ENCODE peak calls at places on chromosome 21, in eight cellular contexts. L, S, V, Y, Z, H, U and N are unnamed samples.

GRCh38 chr21:16420086-16420724 is 690.4 kb downstream of the USP25 start:
- DNase-seq in V (peak), Z (no peak), H (no peak), L (no peak), Y (peak), S (no peak), U (no peak), N (no peak)

GRCh38 chr21:33035147-33035546 is 9.4 kb downstream of the OLIG2 start:
- DNase-seq in U (no peak), Z (no peak), S (no peak), V (no peak), L (no peak), H (no peak), Y (no peak), N (no peak)

GRCh38 chr21:37342046-37342632 is 24.4 kb upstream of the DYRK1A start:
- DNase-seq in Y (no peak), V (no peak), Z (no peak), L (no peak), S (no peak), U (no peak), H (no peak), N (no peak)

GRCh38 chr21:32666258-32666657 is 54.1 kb upstream of the CFAP298 start:
- DNase-seq in H (no peak), U (no peak), S (no peak), V (no peak), L (no peak), Y (no peak), Z (peak), N (no peak)

GRCh38 chr21:31911138-31911907 is 38.5 kb downstream of the HUNK start:
- DNase-seq in V (no peak), S (no peak), U (no peak), Z (peak), H (no peak), L (no peak), Y (no peak), N (no peak)

GRCh38 chr21:22351076-22351475 is 1352.9 kb downstream of the NCAM2 start:
- DNase-seq in H (no peak), Z (no peak), L (no peak), V (no peak), S (no peak), U (no peak), Y (no peak), N (no peak)

GRCh38 chr21:31735518-31735992 is 3.6 kb upstream of the SCAF4 start:
- DNase-seq in Z (no peak), Y (no peak), L (no peak), H (no peak), S (no peak), U (no peak), V (no peak), N (no peak)

GRCh38 chr21:46150073-46150472 is 5.3 kb downstream of the FTCD start:
- DNase-seq in V (no peak), H (no peak), L (no peak), S (no peak), Y (no peak), Z (no peak), U (no peak), N (no peak)

GRCh38 chr21:27802816-27803475 is 836.1 kb upstream of the ADAMTS5 start:
- DNase-seq in Y (no peak), V (peak), L (no peak), H (peak), S (no peak), U (no peak), Z (peak), N (peak)

GRCh38 chr21:31732891-31733520 is 1.1 kb upstream of the SCAF4 start:
- DNase-seq in Z (peak), U (no peak), S (peak), H (no peak), Y (no peak), L (peak), V (no peak), N (peak)

GRCh38 chr21:20603236-20603635 is 395.0 kb upstream of the NCAM2 start:
- DNase-seq in U (no peak), L (no peak), S (no peak), H (no peak), Y (no peak), V (no peak), Z (no peak), N (no peak)

GRCh38 chr21:32463367-32463766 is 50.9 kb downstream of the EVA1C start:
- DNase-seq in H (no peak), L (no peak), U (no peak), S (peak), Y (no peak), Z (no peak), V (peak), N (no peak)

GRCh38 chr21:34132905-34133304 is 59.5 kb downstream of the MRPS6 start:
- DNase-seq in U (no peak), Z (no peak), S (no peak), H (no peak), Y (no peak), V (no peak), L (no peak), N (peak)

GRCh38 chr21:31909153-31909771 is 36.4 kb downstream of the HUNK start:
- DNase-seq in H (no peak), S (no peak), Y (no peak), U (no peak), V (no peak), L (no peak), Z (peak), N (no peak)

GRCh38 chr21:21740207-21740606 is 742.0 kb downstream of the NCAM2 start:
- DNase-seq in U (no peak), Z (no peak), V (no peak), S (no peak), L (no peak), Y (no peak), H (no peak), N (no peak)

GRCh38 chr21:27277122-27277521 is 310.2 kb upstream of the ADAMTS5 start:
- DNase-seq in H (no peak), Z (no peak), U (no peak), V (peak), Y (no peak), L (no peak), S (no peak), N (no peak)

GRCh38 chr21:23812485-23812884 is 1794.8 kb downstream of the MRPL39 start:
- DNase-seq in U (no peak), S (no peak), V (no peak), L (no peak), H (no peak), Y (no peak), Z (no peak), N (no peak)

GRCh38 chr21:15659768-15660423 is 69.9 kb upstream of the USP25 start:
- DNase-seq in Z (no peak), H (no peak), L (no peak), V (no peak), S (peak), Y (no peak), U (no peak), N (no peak)

GRCh38 chr21:31374430-31374829 is 30.4 kb upstream of the TIAM1 start:
- DNase-seq in U (no peak), S (no peak), Z (peak), Y (no peak), H (no peak), L (no peak), V (no peak), N (no peak)

GRCh38 chr21:37366488-37367300 is at the start of gene DYRK1A:
- DNase-seq in S (peak), U (peak), Z (peak), H (peak), V (peak), Y (peak), L (peak), N (peak)

GRCh38 chr21:17461014-17461413 is 51.8 kb upstream of the CXADR start:
- DNase-seq in H (no peak), V (peak), Y (no peak), L (no peak), U (no peak), S (peak), Z (no peak), N (no peak)

GRCh38 chr21:15437873-15438272 is 291.9 kb upstream of the USP25 start:
- DNase-seq in H (no peak), S (no peak), Z (no peak), Y (no peak), L (no peak), U (no peak), V (peak), N (peak)

GRCh38 chr21:16193758-16194606 is 464.2 kb downstream of the USP25 start:
- DNase-seq in Z (peak), U (no peak), V (peak), H (peak), L (no peak), S (peak), Y (peak), N (no peak)

GRCh38 chr21:33199516-33200217 is 30.1 kb upstream of the IFNAR2 start:
- DNase-seq in S (peak), Y (peak), L (peak), Z (peak), H (no peak), V (peak), U (peak), N (peak)

GRCh38 chr21:44272231-44272858 is 10.6 kb upstream of the DNMT3L start:
- DNase-seq in Y (no peak), Z (no peak), V (no peak), L (no peak), H (no peak), S (no peak), U (no peak), N (no peak)
- H3K27ac ChIP-seq in Y (no peak), Z (no peak), V (no peak), L (no peak), H (no peak), S (no peak), U (no peak), N (no peak)

GRCh38 chr21:39952265-39952664 is 85.0 kb downstream of the PCP4 start:
- DNase-seq in V (no peak), H (no peak), U (no peak), Z (no peak), Y (no peak), L (no peak), S (no peak), N (no peak)

GRCh38 chr21:39951183-39952101 is 84.2 kb downstream of the PCP4 start:
- DNase-seq in Z (peak), Y (no peak), H (no peak), S (no peak), U (no peak), V (no peak), L (no peak), N (no peak)

GRCh38 chr21:39955326-39955725 is 88.1 kb downstream of the PCP4 start:
- DNase-seq in S (no peak), V (no peak), H (no peak), Z (no peak), Y (no peak), U (no peak), L (no peak), N (no peak)

GRCh38 chr21:39956586-39956985 is 89.3 kb downstream of the PCP4 start:
- DNase-seq in H (no peak), Z (no peak), Y (no peak), S (no peak), U (no peak), V (no peak), L (no peak), N (no peak)

GRCh38 chr21:39954570-39954969 is 87.3 kb downstream of the PCP4 start:
- DNase-seq in S (no peak), L (no peak), Z (no peak), H (no peak), V (no peak), Y (no peak), U (no peak), N (no peak)
- H3K27ac ChIP-seq in S (no peak), L (no peak), Z (no peak), H (no peak), V (no peak), Y (no peak), U (no peak), N (no peak)

GRCh38 chr21:38997756-38998155 is 185.5 kb downstream of the PSMG1 start:
- DNase-seq in L (no peak), S (no peak), Z (no peak), V (no peak), U (no peak), H (no peak), Y (no peak), N (no peak)

GRCh38 chr21:39001341-39001740 is 181.9 kb downstream of the PSMG1 start:
- DNase-seq in Z (no peak), S (no peak), V (no peak), Y (no peak), U (no peak), H (no peak), L (no peak), N (no peak)

GRCh38 chr21:38997051-38997450 is 186.2 kb downstream of the PSMG1 start:
- DNase-seq in H (no peak), U (no peak), S (no peak), L (no peak), Y (no peak), V (no peak), Z (no peak), N (no peak)

GRCh38 chr21:38999148-38999547 is 184.1 kb downstream of the PSMG1 start:
- DNase-seq in U (no peak), H (no peak), Z (no peak), L (no peak), S (no peak), V (no peak), Y (no peak), N (no peak)

GRCh38 chr21:39000496-39000895 is 182.8 kb downstream of the PSMG1 start:
- DNase-seq in H (no peak), V (no peak), U (no peak), Y (no peak), Z (no peak), L (no peak), S (no peak), N (no peak)
- H3K27ac ChIP-seq in H (no peak), V (no peak), U (no peak), Y (peak), Z (no peak), L (no peak), S (no peak), N (no peak)

GRCh38 chr21:43289442-43289841 is 120.6 kb downstream of the CRYAA start:
- DNase-seq in Z (no peak), U (no peak), H (no peak), Y (peak), V (no peak), L (no peak), S (no peak), N (no peak)

GRCh38 chr21:43286196-43286595 is 117.4 kb downstream of the CRYAA start:
- DNase-seq in V (no peak), U (no peak), Y (no peak), S (no peak), Z (no peak), H (no peak), L (no peak), N (no peak)

GRCh38 chr21:43287974-43288755 is 119.4 kb downstream of the CRYAA start:
- DNase-seq in U (no peak), Y (no peak), L (no peak), Z (no peak), S (no peak), H (no peak), V (no peak), N (no peak)

GRCh38 chr21:43289966-43290365 is 121.2 kb downstream of the CRYAA start:
- DNase-seq in V (no peak), Z (no peak), Y (peak), S (no peak), U (no peak), L (no peak), H (no peak), N (no peak)

GRCh38 chr21:43287111-43287973 is 118.5 kb downstream of the CRYAA start:
- DNase-seq in H (no peak), L (no peak), U (no peak), Y (peak), V (no peak), Z (no peak), S (no peak), N (no peak)
- H3K27ac ChIP-seq in H (no peak), L (no peak), U (no peak), Y (no peak), V (no peak), Z (no peak), S (peak), N (no peak)

DNA sequence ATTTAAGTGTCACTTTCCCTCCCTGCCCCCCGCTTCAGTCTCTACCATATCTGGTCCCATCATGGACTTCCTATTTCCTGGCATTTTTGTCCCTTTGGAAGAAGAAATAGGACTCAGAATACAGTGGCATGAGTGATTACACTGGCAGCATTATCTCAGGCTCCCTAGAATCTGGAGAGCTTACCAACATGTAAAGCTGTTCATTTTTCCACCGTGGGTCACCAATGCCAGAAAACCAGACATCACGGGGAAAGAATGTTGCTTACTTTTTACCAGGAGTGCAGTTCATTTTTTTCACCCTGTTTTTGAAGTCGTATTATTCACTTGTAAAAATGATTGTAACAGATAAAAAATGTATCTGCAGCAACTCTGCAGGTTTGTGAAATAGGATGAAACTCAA is 44.8 kb downstream of the BACH1 start:
- DNase-seq in S (no peak), Y (no peak), H (no peak), V (peak), U (no peak), L (no peak), Z (no peak), N (no peak)
- H3K27ac ChIP-seq in S (no peak), Y (peak), H (no peak), V (peak), U (no peak), L (no peak), Z (no peak), N (no peak)

GRCh38 chr21:41585199-41585994 is 77.4 kb upstream of the TMPRSS2 start:
- DNase-seq in U (no peak), H (no peak), S (no peak), Z (no peak), V (no peak), Y (no peak), L (no peak), N (no peak)
- H3K27ac ChIP-seq in U (no peak), H (no peak), S (no peak), Z (no peak), V (no peak), Y (no peak), L (no peak), N (no peak)

DNA sequence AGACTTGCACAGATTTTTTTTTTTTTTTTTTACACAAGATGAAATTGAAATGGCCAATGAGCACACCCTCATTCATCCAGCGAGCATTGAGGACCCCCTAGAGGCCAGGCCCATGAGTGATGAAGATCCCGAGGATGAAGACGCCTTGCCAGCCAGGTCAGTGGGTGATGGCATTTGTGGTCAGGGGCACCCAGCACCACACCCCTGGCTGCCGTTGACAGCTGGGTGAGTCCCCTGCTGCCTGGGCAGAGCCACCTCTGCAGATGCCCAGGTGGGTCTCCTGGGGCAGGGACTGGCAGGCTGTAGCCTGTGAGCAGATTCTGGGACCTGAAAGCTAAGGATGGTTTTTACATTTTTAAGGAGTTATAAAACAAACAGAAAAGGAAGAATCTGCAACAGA is 60.3 kb downstream of the ADARB1 start:
- DNase-seq in Y (no peak), V (no peak), Z (no peak), H (no peak), U (no peak), L (no peak), S (no peak), N (no peak)
- H3K27ac ChIP-seq in Y (no peak), V (no peak), Z (no peak), H (no peak), U (no peak), L (no peak), S (no peak), N (no peak)

DNA sequence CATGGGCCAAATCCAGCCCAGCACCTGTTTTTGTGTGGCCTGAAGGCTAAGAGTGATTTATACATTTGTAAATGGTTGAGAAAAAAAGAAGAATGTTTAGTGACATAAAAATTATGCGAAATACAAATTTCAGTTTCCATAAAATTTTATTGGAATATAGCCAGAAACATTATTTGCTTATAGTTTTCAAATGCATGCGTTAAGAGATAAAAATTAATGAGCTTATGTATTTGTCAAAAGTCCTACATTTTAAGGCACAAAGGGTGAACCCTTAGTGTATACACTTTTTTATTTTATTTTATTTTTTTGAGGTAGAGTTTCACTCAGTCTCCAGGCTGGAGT is 2.1 kb downstream of the MORC3 start:
- DNase-seq in S (no peak), Z (no peak), L (no peak), V (no peak), U (no peak), H (no peak), Y (no peak), N (no peak)
- H3K27ac ChIP-seq in S (no peak), Z (peak), L (peak), V (peak), U (peak), H (no peak), Y (peak), N (peak)